ENCODE peak calls at places on chromosomes 6 and 20, in four cellular contexts. One of them, this sample, is unnamed.

GRCh38 chr20:37542281-37542680 is 14.6 kb upstream of the BLCAP start:
- DNase-seq in K562: no peak
- DNase-seq in HepG2: peak; percentile 81
- DNase-seq in GM12878: no peak
- DNase-seq in this sample: no peak

GRCh38 chr20:63036266-63036665 is 29.5 kb upstream of the BHLHE23 start:
- DNase-seq in K562: no peak
- DNase-seq in HepG2: no peak
- DNase-seq in GM12878: no peak
- DNase-seq in this sample: peak; percentile 58

GRCh38 chr6:48036316-48036715 is 74.7 kb downstream of the PTCHD4 start:
- DNase-seq in K562: no peak
- DNase-seq in HepG2: peak; percentile 44
- DNase-seq in GM12878: no peak
- DNase-seq in this sample: no peak

GRCh38 chr6:37535701-37536461 is 36.2 kb upstream of the CCDC167 start:
- DNase-seq in HepG2: no peak
- DNase-seq in GM12878: no peak
- DNase-seq in K562: peak; percentile 68
- DNase-seq in this sample: peak; percentile 64

GRCh38 chr20:42161228-42161829 is 543.2 kb upstream of the CHD6 start:
- DNase-seq in GM12878: no peak
- DNase-seq in K562: no peak
- DNase-seq in HepG2: no peak
- DNase-seq in this sample: no peak

GRCh38 chr20:49610701-49611538 is 43.0 kb upstream of the PTGIS start:
- DNase-seq in HepG2: peak; percentile 87
- DNase-seq in GM12878: no peak
- DNase-seq in K562: peak; percentile 92
- DNase-seq in this sample: peak; percentile 98

GRCh38 chr6:39791311-39791710 is 865 bp upstream of the DAAM2 start:
- DNase-seq in GM12878: no peak
- DNase-seq in K562: no peak
- DNase-seq in HepG2: peak; percentile 22
- DNase-seq in this sample: peak; percentile 47

GRCh38 chr6:127384007-127384406 is 40.6 kb upstream of the ECHDC1 start:
- DNase-seq in GM12878: no peak
- DNase-seq in HepG2: no peak
- DNase-seq in K562: no peak
- DNase-seq in this sample: no peak

GRCh38 chr6:98094696-98095095 is 739.7 kb upstream of the POU3F2 start:
- DNase-seq in GM12878: no peak
- DNase-seq in HepG2: no peak
- DNase-seq in K562: no peak
- DNase-seq in this sample: no peak

GRCh38 chr6:127475135-127475822 is 16.1 kb upstream of the KIAA0408 start:
- DNase-seq in GM12878: no peak
- DNase-seq in K562: no peak
- DNase-seq in HepG2: no peak
- DNase-seq in this sample: no peak

GRCh38 chr6:50720623-50721022 is 7.3 kb downstream of the TFAP2D start:
- DNase-seq in HepG2: no peak
- DNase-seq in GM12878: no peak
- DNase-seq in K562: no peak
- DNase-seq in this sample: peak; percentile 86

GRCh38 chr6:106536863-106537262 is 92.4 kb downstream of the RTN4IP1 start:
- DNase-seq in GM12878: no peak
- DNase-seq in HepG2: no peak
- DNase-seq in K562: no peak
- DNase-seq in this sample: no peak

GRCh38 chr6:30060634-30060981 is 457 bp upstream of the POLR1H start:
- DNase-seq in K562: peak; percentile 57
- DNase-seq in HepG2: no peak
- DNase-seq in GM12878: no peak
- DNase-seq in this sample: peak; percentile 50

GRCh38 chr6:155325700-155326516 is 11.6 kb upstream of the TFB1M start:
- DNase-seq in GM12878: no peak
- DNase-seq in K562: no peak
- DNase-seq in HepG2: peak; percentile 35
- DNase-seq in this sample: peak; percentile 29

GRCh38 chr6:3247255-3248146 is 11.2 kb upstream of the PSMG4 start:
- DNase-seq in K562: peak; percentile 78
- DNase-seq in GM12878: no peak
- DNase-seq in HepG2: peak; percentile 87
- DNase-seq in this sample: peak; percentile 64

GRCh38 chr20:23078351-23078993 is 7.7 kb downstream of the CD93 start:
- DNase-seq in GM12878: no peak
- DNase-seq in HepG2: no peak
- DNase-seq in K562: no peak
- DNase-seq in this sample: no peak

GRCh38 chr6:101711518-101711917 is 318.0 kb downstream of the GRIK2 start:
- DNase-seq in HepG2: no peak
- DNase-seq in GM12878: no peak
- DNase-seq in K562: no peak
- DNase-seq in this sample: no peak

GRCh38 chr6:133055527-133055966 is 185.6 kb upstream of the EYA4 start:
- DNase-seq in GM12878: no peak
- DNase-seq in K562: no peak
- DNase-seq in HepG2: no peak
- DNase-seq in this sample: peak; percentile 68

GRCh38 chr6:54621285-54621684 is 225.3 kb upstream of the FAM83B start:
- DNase-seq in HepG2: no peak
- DNase-seq in K562: no peak
- DNase-seq in GM12878: no peak
- DNase-seq in this sample: peak; percentile 71

GRCh38 chr6:159035891-159036290 is 8.9 kb downstream of the TAGAP start:
- DNase-seq in GM12878: no peak
- DNase-seq in K562: no peak
- DNase-seq in HepG2: no peak
- DNase-seq in this sample: peak; percentile 12

GRCh38 chr6:3761989-3762270 is 10.4 kb upstream of the PXDC1 start:
- DNase-seq in HepG2: no peak
- DNase-seq in GM12878: no peak
- DNase-seq in K562: no peak
- DNase-seq in this sample: no peak

GRCh38 chr20:33444797-33445560 is 1.4 kb upstream of the SNTA1 start:
- DNase-seq in K562: no peak
- DNase-seq in GM12878: no peak
- DNase-seq in HepG2: peak; percentile 75
- DNase-seq in this sample: peak; percentile 46

GRCh38 chr6:78831492-78831891 is 35.9 kb upstream of the IRAK1BP1 start:
- DNase-seq in HepG2: no peak
- DNase-seq in GM12878: no peak
- DNase-seq in K562: no peak
- DNase-seq in this sample: no peak

GRCh38 chr20:44284032-44284431 is 27.0 kb downstream of the FITM2 start:
- DNase-seq in HepG2: no peak
- DNase-seq in K562: no peak
- DNase-seq in GM12878: no peak
- DNase-seq in this sample: no peak

GRCh38 chr6:131116755-131117360 is 18.4 kb upstream of the AKAP7 start:
- DNase-seq in K562: peak; percentile 39
- DNase-seq in GM12878: no peak
- DNase-seq in HepG2: peak; percentile 68
- DNase-seq in this sample: peak; percentile 78

GRCh38 chr6:26599591-26599990 is 2.8 kb downstream of the ABT1 start:
- DNase-seq in HepG2: no peak
- DNase-seq in K562: no peak
- DNase-seq in GM12878: no peak
- DNase-seq in this sample: no peak

GRCh38 chr6:160030103-160030502 is 61.2 kb downstream of the IGF2R start:
- DNase-seq in K562: no peak
- DNase-seq in HepG2: no peak
- DNase-seq in GM12878: no peak
- DNase-seq in this sample: peak; percentile 37

GRCh38 chr6:37765182-37765780 is 54.2 kb upstream of the ZFAND3 start:
- DNase-seq in K562: no peak
- DNase-seq in GM12878: no peak
- DNase-seq in HepG2: no peak
- DNase-seq in this sample: no peak

GRCh38 chr20:62929051-62929538 is 2.8 kb upstream of the DIDO1 start:
- DNase-seq in K562: peak; percentile 77
- DNase-seq in GM12878: no peak
- DNase-seq in HepG2: peak; percentile 50
- DNase-seq in this sample: peak; percentile 96

GRCh38 chr20:51046021-51046985 is 23.4 kb upstream of the KCNG1 start:
- DNase-seq in GM12878: no peak
- DNase-seq in HepG2: no peak
- DNase-seq in K562: no peak
- DNase-seq in this sample: no peak

GRCh38 chr20:7579888-7580287 is 360.4 kb downstream of the HAO1 start:
- DNase-seq in K562: no peak
- DNase-seq in HepG2: no peak
- DNase-seq in GM12878: no peak
- DNase-seq in this sample: no peak

GRCh38 chr20:36298795-36299339 is 7.3 kb upstream of the DLGAP4 start:
- DNase-seq in HepG2: no peak
- DNase-seq in GM12878: no peak
- DNase-seq in K562: no peak
- DNase-seq in this sample: no peak

GRCh38 chr6:149150999-149151398 is 166.5 kb upstream of the TAB2 start:
- DNase-seq in HepG2: no peak
- DNase-seq in GM12878: no peak
- DNase-seq in K562: no peak
- DNase-seq in this sample: no peak
- TF ChIP-seq CREB1 in HepG2: no peak
- TF ChIP-seq CREB1 in GM12878: no peak
- TF ChIP-seq CREB1 in K562: no peak
- TF ChIP-seq CREB1 in this sample: no peak

DNA sequence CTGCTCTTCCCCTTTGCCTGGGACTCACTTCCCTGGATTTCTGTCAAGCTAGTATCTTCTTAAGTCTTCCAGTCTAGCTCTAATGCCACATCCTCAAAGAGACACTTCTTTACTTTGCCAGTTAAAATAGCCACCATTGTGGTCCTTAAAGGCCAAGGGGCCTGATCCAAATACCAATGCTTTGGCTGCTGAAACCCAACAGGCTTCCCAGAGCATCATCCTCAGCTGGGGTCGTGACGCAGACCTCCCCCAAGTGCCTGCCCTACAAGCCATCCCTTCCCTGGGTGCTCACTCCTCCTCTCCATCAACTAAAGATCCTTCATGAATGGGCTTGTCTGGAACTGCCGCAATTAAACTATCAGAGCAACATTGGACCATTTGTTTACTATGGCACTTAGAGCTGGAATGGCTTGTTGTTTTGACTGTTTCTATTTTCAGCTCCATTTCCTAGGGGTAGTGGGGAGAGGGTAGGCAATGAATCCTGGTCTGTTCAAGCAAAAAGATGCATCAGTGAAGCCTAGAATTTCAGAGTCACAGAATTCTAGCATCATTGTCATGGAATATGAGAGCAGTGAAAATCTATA is 79.6 kb upstream of the SIRPA start:
- DNase-seq in K562: no peak
- DNase-seq in GM12878: no peak
- DNase-seq in HepG2: no peak
- DNase-seq in this sample: no peak
- TF ChIP-seq JUNB in K562: no peak
- TF ChIP-seq JUNB in GM12878: no peak
- TF ChIP-seq JUNB in HepG2: no peak
- TF ChIP-seq JUNB in this sample: no peak

GRCh38 chr20:46359233-46359751 is 47.1 kb downstream of the ELMO2 start:
- DNase-seq in GM12878: peak; percentile 63
- DNase-seq in K562: no peak
- DNase-seq in HepG2: no peak
- DNase-seq in this sample: no peak
- H3K4me1 ChIP-seq in GM12878: peaks cover 48% of the 10 kb centered on the region
- H3K4me1 ChIP-seq in K562: peaks cover 36% of the 10 kb centered on the region
- H3K4me1 ChIP-seq in HepG2: peaks cover 29% of the 10 kb centered on the region
- H3K4me1 ChIP-seq in this sample: peaks cover 7% of the 10 kb centered on the region

GRCh38 chr6:15285682-15286294 is 39.9 kb downstream of the JARID2 start:
- DNase-seq in K562: no peak
- DNase-seq in HepG2: no peak
- DNase-seq in GM12878: no peak
- DNase-seq in this sample: no peak
- TF ChIP-seq CREB1 in K562: no peak
- TF ChIP-seq CREB1 in HepG2: no peak
- TF ChIP-seq CREB1 in GM12878: no peak
- TF ChIP-seq CREB1 in this sample: no peak

DNA sequence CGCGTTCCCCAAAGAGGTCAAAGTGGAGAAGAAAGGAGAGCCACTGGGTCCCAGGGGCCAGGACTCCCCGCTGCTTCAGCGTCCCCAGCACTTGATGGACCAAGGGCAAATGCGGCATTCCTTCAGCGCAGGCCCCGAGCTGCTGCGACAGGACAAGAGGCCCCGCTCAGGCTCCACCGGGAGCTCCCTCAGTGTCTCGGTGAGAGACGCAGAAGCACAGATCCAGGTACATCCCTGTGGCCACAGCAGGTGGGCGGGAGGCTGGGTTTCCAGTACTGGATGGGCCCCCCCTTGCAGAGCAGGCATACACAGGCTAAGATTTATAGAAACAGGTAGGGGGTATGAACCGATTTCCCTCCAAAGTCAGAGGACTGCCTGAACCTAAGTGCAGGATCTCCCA is 42.7 kb upstream of the SMIM28 start:
- DNase-seq in GM12878: no peak
- DNase-seq in HepG2: no peak
- DNase-seq in K562: no peak
- DNase-seq in this sample: no peak
- TF ChIP-seq JUNB in GM12878: no peak
- TF ChIP-seq JUNB in HepG2: no peak
- TF ChIP-seq JUNB in K562: no peak
- TF ChIP-seq JUNB in this sample: no peak

GRCh38 chr6:6801635-6802218 is 213.2 kb downstream of the LY86 start:
- DNase-seq in GM12878: no peak
- DNase-seq in HepG2: no peak
- DNase-seq in K562: no peak
- DNase-seq in this sample: no peak
- H3K4me1 ChIP-seq in GM12878: peaks cover 78% of the 10 kb centered on the region
- H3K4me1 ChIP-seq in HepG2: no peaks in the 10 kb centered on the region
- H3K4me1 ChIP-seq in K562: no peaks in the 10 kb centered on the region
- H3K4me1 ChIP-seq in this sample: no peaks in the 10 kb centered on the region

GRCh38 chr6:164252952-164253351 is 838.4 kb downstream of the QKI start:
- DNase-seq in HepG2: no peak
- DNase-seq in K562: no peak
- DNase-seq in GM12878: no peak
- DNase-seq in this sample: peak; percentile 44
- TF ChIP-seq CREB1 in HepG2: no peak
- TF ChIP-seq CREB1 in K562: no peak
- TF ChIP-seq CREB1 in GM12878: no peak
- TF ChIP-seq CREB1 in this sample: no peak

GRCh38 chr6:10873374-10873773 is 8.5 kb downstream of the GCM2 start:
- DNase-seq in K562: no peak
- DNase-seq in GM12878: no peak
- DNase-seq in HepG2: no peak
- DNase-seq in this sample: no peak
- TF ChIP-seq JUNB in K562: no peak
- TF ChIP-seq JUNB in GM12878: no peak
- TF ChIP-seq JUNB in HepG2: no peak
- TF ChIP-seq JUNB in this sample: no peak